ENCODE peak calls at places on chromosomes 12 and 14, in ten cellular contexts. Y is fibroblast of mammary gland, E is fibroblast of lung, R is kidney, C is body of pancreas, L is IMR-90, Z is tibial nerve, S is PC-3, H is cardiac fibroblast, M is pancreas. D is an unnamed sample.

GRCh38 chr12:116236148-116236731 is 41.3 kb downstream of the MED13L start:
- DNase-seq in Y (peak; percentile 70), E (peak; percentile 66), R (no peak), C (peak; percentile 51), L (peak; percentile 54), Z (peak; percentile 32), S (peak; percentile 69), H (peak; percentile 73), M (peak; percentile 46), D (peak; percentile 71)

GRCh38 chr12:122886851-122887816 is 8.8 kb downstream of the VPS37B start:
- DNase-seq in Y (peak; percentile 80), E (peak; percentile 89), R (no peak), C (no peak), L (peak; percentile 76), Z (no peak), S (peak; percentile 97), H (peak; percentile 70), M (no peak), D (peak; percentile 47)

GRCh38 chr12:92551853-92552397 is 150.9 kb upstream of the PLEKHG7 start:
- DNase-seq in Y (peak; percentile 42), E (peak; percentile 82), R (no peak), C (no peak), L (peak; percentile 73), Z (no peak), S (peak; percentile 68), H (peak; percentile 63), M (no peak), D (no peak)

GRCh38 chr12:48828293-48828692 is 10.0 kb downstream of the CACNB3 start:
- DNase-seq in Y (no peak), E (no peak), R (no peak), C (no peak), L (no peak), Z (no peak), S (no peak), H (no peak), M (no peak), D (no peak)

GRCh38 chr14:26794731-26795130 is 196.9 kb upstream of the NOVA1 start:
- DNase-seq in Y (peak; percentile 90), E (peak; percentile 95), R (no peak), C (no peak), L (peak; percentile 1), Z (no peak), S (no peak), H (peak; percentile 76), M (no peak), D (peak; percentile 79)

GRCh38 chr14:24196071-24197061 is 1.1 kb upstream of the TM9SF1 start:
- DNase-seq in Y (peak; percentile 24), E (peak; percentile 27), R (peak; percentile 64), C (no peak), L (peak; percentile 22), Z (no peak), S (peak; percentile 11), H (peak; percentile 35), M (no peak), D (peak; percentile 15)

GRCh38 chr12:81668475-81668874 is 90.7 kb downstream of the PPFIA2 start:
- DNase-seq in Y (peak; percentile 94), E (peak; percentile 100), R (no peak), C (no peak), L (peak; percentile 43), Z (no peak), S (peak; percentile 52), H (peak; percentile 87), M (no peak), D (peak; percentile 80)

GRCh38 chr14:21626491-21627230 is 8.1 kb downstream of the OR10G2 start:
- DNase-seq in Y (peak; percentile 29), E (no peak), R (no peak), C (no peak), L (peak; percentile 24), Z (no peak), S (peak; percentile 25), H (peak; percentile 51), M (no peak), D (no peak)

GRCh38 chr12:112676526-112676925 is 115.0 kb upstream of the RPH3A start:
- DNase-seq in Y (no peak), E (no peak), R (no peak), C (no peak), L (no peak), Z (no peak), S (no peak), H (no peak), M (no peak), D (no peak)

GRCh38 chr12:13130981-13131380 is 27.5 kb upstream of the GSG1 start:
- DNase-seq in Y (no peak), E (peak; percentile 20), R (no peak), C (no peak), L (no peak), Z (no peak), S (no peak), H (no peak), M (no peak), D (no peak)

GRCh38 chr12:13133886-13134285 is 30.4 kb upstream of the GSG1 start:
- DNase-seq in Y (no peak), E (no peak), R (no peak), C (no peak), L (no peak), Z (no peak), S (no peak), H (no peak), M (no peak), D (no peak)

DNA sequence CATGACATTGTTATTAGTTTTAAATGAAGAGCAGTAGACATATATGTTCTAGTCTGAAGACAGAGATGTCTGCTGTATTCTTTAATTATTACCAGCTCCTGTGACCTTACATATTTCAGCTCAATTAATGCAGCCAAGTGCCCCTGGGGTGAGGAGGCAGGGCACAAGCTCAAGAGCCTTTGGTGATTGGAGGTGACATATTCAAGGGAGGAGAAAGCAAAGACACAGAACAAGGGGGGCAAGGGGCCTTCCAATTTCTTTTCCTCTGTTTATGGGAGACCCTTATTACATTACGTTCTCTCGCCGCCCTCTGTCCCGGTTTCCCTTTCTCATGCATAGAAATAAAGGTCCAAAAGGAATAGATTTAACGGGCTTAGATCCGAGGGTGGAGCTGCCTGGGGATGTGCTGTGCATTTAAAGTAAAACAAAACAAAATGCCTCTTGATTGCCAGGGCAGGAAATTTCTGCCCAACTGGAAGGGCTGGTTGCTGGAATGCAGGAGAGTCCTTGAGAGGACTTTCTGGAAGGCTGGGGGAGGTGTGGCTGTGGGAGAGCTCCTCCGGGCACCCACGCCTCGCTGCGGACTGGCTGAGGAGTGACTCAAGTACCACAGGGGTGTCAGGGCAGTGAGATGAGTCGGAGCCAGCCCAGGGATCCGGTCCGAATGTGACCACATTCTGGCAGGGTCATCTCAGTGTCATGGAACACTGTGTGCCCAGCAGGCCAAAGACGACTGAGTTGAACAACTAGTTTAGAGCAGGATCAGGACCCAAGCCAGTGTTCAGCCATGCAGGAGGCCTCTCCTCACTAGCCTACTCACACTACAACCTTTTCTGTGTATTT is 32.1 kb upstream of the GSG1 start:
- DNase-seq in Y (peak; percentile 98), E (peak; percentile 88), R (peak; percentile 96), C (peak; percentile 58), L (peak; percentile 83), Z (no peak), S (peak; percentile 97), H (peak; percentile 87), M (peak; percentile 68), D (peak; percentile 71)
- TF ChIP-seq CTCF in Y (peak; percentile 5), E (peak; percentile 43), R (no peak), C (no peak), L (peak; percentile 42), Z (no peak), S (peak; percentile 31), H (no peak), M (no peak), D (no peak)

GRCh38 chr14:90571149-90571548 is 174.3 kb downstream of the CALM1 start:
- DNase-seq in Y (no peak), E (no peak), R (no peak), C (no peak), L (no peak), Z (no peak), S (no peak), H (no peak), M (no peak), D (no peak)
- H3K4me3 ChIP-seq in Y (no peak overlapping the region), E (no peak overlapping the region), R (no peak overlapping the region), C (no peak overlapping the region), L (no peak overlapping the region), Z (no peak overlapping the region), S (no peak overlapping the region), H (no peak overlapping the region), M (no peak overlapping the region), D (no peak overlapping the region)

GRCh38 chr12:104455594-104456416 is 943 bp upstream of the CHST11 start:
- DNase-seq in Y (no peak), E (no peak), R (no peak), C (no peak), L (no peak), Z (no peak), S (peak; percentile 15), H (no peak), M (no peak), D (no peak)

GRCh38 chr12:104456417-104456949 is at the start of gene CHST11:
- DNase-seq in Y (peak; percentile 78), E (peak; percentile 88), R (peak; percentile 96), C (peak; percentile 68), L (peak; percentile 79), Z (peak; percentile 47), S (peak; percentile 85), H (peak; percentile 88), M (peak; percentile 82), D (peak; percentile 93)

GRCh38 chr12:104457746-104458644 is 1.2 kb downstream of the CHST11 start:
- DNase-seq in Y (no peak), E (peak; percentile 32), R (peak; percentile 79), C (peak; percentile 35), L (no peak), Z (no peak), S (peak; percentile 30), H (no peak), M (peak; percentile 46), D (no peak)

GRCh38 chr12:104458645-104459555 is 2.2 kb downstream of the CHST11 start:
- DNase-seq in Y (peak; percentile 34), E (peak; percentile 52), R (no peak), C (no peak), L (no peak), Z (no peak), S (no peak), H (peak; percentile 31), M (peak; percentile 22), D (peak; percentile 38)

GRCh38 chr12:104456950-104457745 is 400 bp downstream of the CHST11 start:
- DNase-seq in Y (peak; percentile 79), E (peak; percentile 76), R (peak; percentile 82), C (peak; percentile 59), L (peak; percentile 61), Z (peak; percentile 69), S (peak; percentile 86), H (peak; percentile 84), M (peak; percentile 69), D (peak; percentile 80)
- TF ChIP-seq CTCF in Y (peak; percentile 55), E (peak; percentile 49), R (peak; percentile 35), C (no peak), L (peak; percentile 18), Z (no peak), S (peak; percentile 85), H (peak; percentile 46), M (no peak), D (peak; percentile 50)

DNA sequence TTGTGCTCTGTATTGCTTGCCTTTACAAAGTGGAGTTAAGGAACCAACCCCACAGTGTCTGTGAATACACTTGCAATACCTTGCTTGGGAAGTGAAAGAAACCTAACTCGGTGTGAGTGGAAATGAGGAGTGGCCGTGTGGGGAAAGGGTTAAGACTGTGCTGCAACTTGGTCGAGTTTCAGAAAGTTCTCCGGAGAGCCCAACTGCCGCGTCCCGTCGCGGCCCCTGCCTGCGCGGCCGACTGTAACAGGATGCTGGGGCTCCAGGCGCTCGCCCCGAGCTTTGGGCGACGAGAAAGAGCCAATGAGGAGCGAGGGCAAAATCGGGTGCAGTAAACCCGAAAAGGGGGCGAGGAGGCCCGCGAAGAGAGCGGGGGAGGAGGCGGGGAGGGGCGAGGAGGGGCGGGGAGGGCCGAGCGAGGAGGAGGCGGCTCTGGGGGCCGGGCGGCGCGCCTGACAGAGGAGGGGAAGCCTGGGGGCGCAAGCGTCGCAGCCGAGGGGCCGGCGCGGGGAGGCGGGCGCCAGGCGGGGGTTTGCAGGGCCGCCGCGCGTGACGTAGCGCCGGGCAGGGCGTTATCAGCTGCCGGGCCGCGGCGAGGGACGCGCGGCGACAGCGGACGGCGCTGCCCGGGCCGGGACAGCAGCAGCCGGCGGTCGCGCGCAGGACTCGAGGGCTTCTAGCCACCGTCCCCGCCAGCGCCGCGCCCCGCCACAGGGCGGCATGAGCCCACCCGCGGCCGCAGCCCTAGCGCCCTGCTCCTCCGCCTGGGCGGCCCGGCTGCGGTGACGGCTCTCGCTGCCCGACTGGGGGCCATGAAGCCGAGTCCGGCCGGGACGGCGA is at the start of gene DACT1:
- DNase-seq in Y (peak; percentile 38), E (peak; percentile 85), R (peak; percentile 95), C (peak; percentile 29), L (peak; percentile 79), Z (no peak), S (peak; percentile 39), H (peak; percentile 74), M (peak; percentile 34), D (peak; percentile 80)
- H3K4me3 ChIP-seq in Y (peak within 1 kb of the TSS; percentile 48), E (peak within 1 kb of the TSS; percentile 82), R (peak within 1 kb of the TSS; percentile 69), C (peak within 1 kb of the TSS; percentile 53), L (peak within 1 kb of the TSS; percentile 81), Z (peak within 1 kb of the TSS; percentile 67), S (peak within 1 kb of the TSS; percentile 63), H (peak within 1 kb of the TSS; percentile 73), M (peak within 1 kb of the TSS; percentile 44), D (peak within 1 kb of the TSS; percentile 65)